ENCODE peak calls at places on chromosome 21, in five cellular contexts. O is activated T-helper 1 cell treated with anti-CD3 and anti-CD28 coated beads, Interleukin-2, amount 50 U/mL, for 16 hours; V is activated CD4-positive, alpha-beta T cell treated with anti-CD3 and anti-CD28 coated beads, Interleukin-2, amount 50 U/mL, for 24 hours; K is KBM-7; W is MM.1S. E is an unnamed sample.

GRCh38 chr21:45472445-45473365 is 67.7 kb downstream of the COL18A1 start:
- DNase-seq in W (no peak), V (no peak), K (no peak), O (no peak), E (no peak)

GRCh38 chr21:19998450-19998849 is 999.8 kb upstream of the NCAM2 start:
- DNase-seq in K (peak), O (no peak), V (no peak), W (no peak), E (no peak)

GRCh38 chr21:31162827-31163226 is 124.6 kb upstream of the KRTAP19-8 start:
- DNase-seq in O (no peak), K (no peak), V (no peak), W (no peak), E (no peak)

GRCh38 chr21:45847870-45848269 is 133.7 kb upstream of the COL6A1 start:
- DNase-seq in K (no peak), V (no peak), O (no peak), W (no peak), E (no peak)

GRCh38 chr21:42203936-42204335 is 15.0 kb upstream of the ABCG1 start:
- DNase-seq in K (no peak), W (no peak), O (no peak), V (no peak), E (no peak)

GRCh38 chr21:28268685-28269084 is 724.0 kb downstream of the LTN1 start:
- DNase-seq in W (no peak), K (no peak), V (no peak), O (no peak), E (no peak)

GRCh38 chr21:26900980-26901379 is 55.8 kb upstream of the ADAMTS1 start:
- DNase-seq in W (no peak), V (no peak), K (no peak), O (no peak), E (no peak)

GRCh38 chr21:28336299-28336698 is 656.4 kb downstream of the LTN1 start:
- DNase-seq in O (no peak), K (no peak), W (peak), V (no peak), E (no peak)

GRCh38 chr21:44846485-44847260 is 26.8 kb downstream of the PTTG1IP start:
- DNase-seq in O (no peak), V (peak), W (no peak), K (peak), E (no peak)

GRCh38 chr21:22120616-22121266 is 1122.5 kb downstream of the NCAM2 start:
- DNase-seq in K (peak), W (no peak), V (no peak), O (no peak), E (no peak)

GRCh38 chr21:45992311-45993209 is 11.0 kb downstream of the COL6A1 start:
- DNase-seq in O (no peak), V (no peak), W (no peak), K (no peak), E (peak)

GRCh38 chr21:38255718-38256117 is 1.1 kb upstream of the KCNJ15 start:
- DNase-seq in K (no peak), V (no peak), W (no peak), O (no peak), E (no peak)

GRCh38 chr21:34888569-34889286 is 160.4 kb downstream of the RUNX1 start:
- DNase-seq in W (peak), K (peak), O (peak), V (peak), E (peak)

GRCh38 chr21:38475519-38475918 is 22.8 kb downstream of the ERG start:
- DNase-seq in K (peak), W (no peak), V (no peak), O (no peak), E (no peak)